ENCODE peak calls at places on chromosomes 11 and 22, in four cellular contexts. X is HL-60, P is GM12878, K is K562. L is an unnamed sample.

GRCh38 chr11:45724145-45724544 is 58.7 kb upstream of the CHST1 start:
- DNase-seq in X (no peak), P (no peak), K (no peak), L (no peak)

GRCh38 chr22:38312261-38312800 is 4.9 kb downstream of the CSNK1E start:
- DNase-seq in X (no peak), P (no peak), K (no peak), L (no peak)

GRCh38 chr22:43996170-43996980 is 27.7 kb upstream of the PARVB start:
- DNase-seq in X (peak; percentile 90), P (peak; percentile 30), K (no peak), L (peak; percentile 82)

GRCh38 chr11:15884131-15884530 is 472.2 kb downstream of the SOX6 start:
- DNase-seq in X (no peak), P (no peak), K (no peak), L (no peak)

GRCh38 chr11:31810779-31811647 is at the start of gene PAX6:
- DNase-seq in X (peak; percentile 90), P (peak; percentile 5), K (peak; percentile 57), L (no peak)

GRCh38 chr11:26079966-26080365 is 252.0 kb upstream of the ANO3 start:
- DNase-seq in X (no peak), P (no peak), K (no peak), L (no peak)

GRCh38 chr11:12139144-12139881 is 28.9 kb downstream of the MICAL2 start:
- DNase-seq in X (no peak), P (no peak), K (no peak), L (no peak)

GRCh38 chr11:101138245-101138930 is 8.8 kb upstream of the PGR start:
- DNase-seq in X (no peak), P (no peak), K (no peak), L (no peak)

GRCh38 chr22:43820671-43821305 is 8.7 kb upstream of the EFCAB6 start:
- DNase-seq in X (no peak), P (no peak), K (no peak), L (no peak)

GRCh38 chr11:32331098-32331497 is 104.2 kb downstream of the WT1 start:
- DNase-seq in X (no peak), P (no peak), K (no peak), L (no peak)

GRCh38 chr11:112062923-112063322 is 10.9 kb downstream of the PIH1D2 start:
- DNase-seq in X (no peak), P (no peak), K (no peak), L (no peak)

GRCh38 chr22:50691521-50691920 is 18.9 kb downstream of the SHANK3 start:
- DNase-seq in X (peak; percentile 62), P (peak; percentile 13), K (peak; percentile 25), L (no peak)

GRCh38 chr22:30783021-30783420 is 88.3 kb downstream of the OSBP2 start:
- DNase-seq in X (no peak), P (no peak), K (no peak), L (no peak)

GRCh38 chr11:94948070-94948617 is 25.2 kb downstream of the CWC15 start:
- DNase-seq in X (no peak), P (no peak), K (no peak), L (no peak)

GRCh38 chr11:33801821-33802413 is 27.6 kb upstream of the FBXO3 start:
- DNase-seq in X (no peak), P (peak; percentile 5), K (no peak), L (no peak)

GRCh38 chr22:30490399-30490798 is 15.1 kb downstream of the SEC14L4 start:
- DNase-seq in X (no peak), P (no peak), K (peak; percentile 45), L (no peak)

GRCh38 chr22:43993072-43993760 is 30.9 kb upstream of the PARVB start:
- DNase-seq in X (peak; percentile 46), P (peak; percentile 5), K (peak; percentile 57), L (peak; percentile 77)

GRCh38 chr11:433111-433510 is 8.7 kb downstream of the ANO9 start:
- DNase-seq in X (no peak), P (no peak), K (no peak), L (no peak)

GRCh38 chr11:1041471-1041870 is 5.0 kb upstream of the MUC6 start:
- DNase-seq in X (no peak), P (no peak), K (no peak), L (no peak)

GRCh38 chr22:38088723-38089473 is 4.9 kb upstream of the SLC16A8 start:
- DNase-seq in X (no peak), P (no peak), K (peak; percentile 49), L (no peak)

GRCh38 chr11:93735627-93736026 is 5.7 kb downstream of the TAF1D start:
- DNase-seq in X (no peak), P (no peak), K (no peak), L (no peak)

GRCh38 chr22:43516386-43516785 is 104.6 kb downstream of the MPPED1 start:
- DNase-seq in X (no peak), P (no peak), K (no peak), L (no peak)

GRCh38 chr11:61797263-61797944 is 4.7 kb downstream of the FEN1 start:
- DNase-seq in X (peak; percentile 65), P (peak; percentile 52), K (no peak), L (no peak)

GRCh38 chr22:30955153-30955552 is 13.4 kb downstream of the MORC2 start:
- DNase-seq in X (no peak), P (no peak), K (no peak), L (no peak)

GRCh38 chr11:113177596-113178115 is 136.7 kb upstream of the TTC12 start:
- DNase-seq in X (no peak), P (no peak), K (no peak), L (no peak)

GRCh38 chr11:128379587-128380279 is 207.6 kb downstream of the ETS1 start:
- DNase-seq in X (no peak), P (no peak), K (no peak), L (no peak)

GRCh38 chr11:12164061-12165014 is 53.9 kb downstream of the MICAL2 start:
- DNase-seq in X (no peak), P (no peak), K (no peak), L (no peak)

GRCh38 chr11:14374922-14375630 is 16.1 kb upstream of the RRAS2 start:
- DNase-seq in X (no peak), P (no peak), K (no peak), L (no peak)

GRCh38 chr11:47348859-47349258 is 3.6 kb downstream of the MYBPC3 start:
- DNase-seq in X (peak; percentile 74), P (no peak), K (no peak), L (peak; percentile 53)

GRCh38 chr11:44868455-44869421 is 81.9 kb downstream of the TP53I11 start:
- DNase-seq in X (no peak), P (no peak), K (no peak), L (no peak)

DNA sequence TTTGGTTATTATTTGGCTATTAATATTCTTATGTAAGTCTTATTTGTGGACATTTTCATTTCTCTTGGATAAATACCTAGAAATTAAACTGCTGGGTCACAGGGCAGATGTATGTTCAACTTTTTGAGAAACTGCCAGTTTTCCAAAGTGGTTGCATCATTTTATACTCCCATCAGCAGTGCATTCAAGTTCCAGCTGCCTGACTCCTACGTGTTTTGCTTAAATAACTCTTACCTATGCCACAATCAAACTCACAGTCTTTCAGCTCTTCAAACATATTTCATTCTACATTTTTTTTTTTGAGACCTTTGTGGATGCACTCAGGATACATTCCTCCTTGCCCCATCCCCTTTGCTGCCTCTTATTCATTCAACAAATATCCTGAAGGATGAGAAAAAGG is 9.2 kb downstream of the TCF20 start:
- DNase-seq in X (no peak), P (no peak), K (no peak), L (no peak)
- TF ChIP-seq SPI1 in X (no peak), P (no peak), K (no peak), L (no peak)

DNA sequence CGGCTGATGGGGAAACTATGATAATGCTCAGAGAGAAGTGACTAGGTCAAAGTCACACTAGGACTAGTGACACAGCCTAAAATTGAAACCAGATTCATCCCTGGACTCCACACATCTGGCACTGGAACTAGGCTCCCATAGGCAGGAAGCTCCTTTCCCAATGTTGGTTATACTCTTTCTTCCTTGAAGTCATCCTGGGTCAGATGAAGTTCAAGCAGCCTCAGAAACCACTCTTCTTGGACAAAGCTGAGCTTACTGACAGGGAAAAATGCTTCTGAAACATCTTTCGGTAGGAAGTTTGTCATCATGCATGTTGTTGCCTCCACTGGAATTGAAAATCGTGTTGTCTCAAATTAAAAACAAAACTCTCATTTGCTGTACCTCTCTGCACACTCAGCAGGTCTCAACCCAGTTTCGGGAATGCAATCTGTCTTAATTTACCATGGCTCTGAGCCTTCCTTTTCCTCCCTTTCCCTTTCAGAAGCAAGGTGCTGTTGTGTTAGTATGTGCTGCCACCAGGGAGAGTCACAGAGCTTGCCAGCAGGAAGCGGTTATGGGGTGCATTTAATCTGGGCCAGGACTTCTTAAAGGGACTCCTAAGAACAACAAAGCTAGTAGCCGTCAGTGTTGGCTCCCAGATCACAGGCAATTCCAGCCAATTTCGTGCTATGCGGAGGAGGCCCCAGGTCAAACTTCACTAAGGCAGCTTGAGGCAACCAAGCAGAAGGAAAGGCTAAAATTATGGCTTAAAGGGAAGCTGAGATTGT is 384.8 kb downstream of the TENM4 start:
- DNase-seq in X (no peak), P (no peak), K (no peak), L (no peak)
- TF ChIP-seq SPI1 in X (no peak), P (no peak), K (no peak), L (no peak)

DNA sequence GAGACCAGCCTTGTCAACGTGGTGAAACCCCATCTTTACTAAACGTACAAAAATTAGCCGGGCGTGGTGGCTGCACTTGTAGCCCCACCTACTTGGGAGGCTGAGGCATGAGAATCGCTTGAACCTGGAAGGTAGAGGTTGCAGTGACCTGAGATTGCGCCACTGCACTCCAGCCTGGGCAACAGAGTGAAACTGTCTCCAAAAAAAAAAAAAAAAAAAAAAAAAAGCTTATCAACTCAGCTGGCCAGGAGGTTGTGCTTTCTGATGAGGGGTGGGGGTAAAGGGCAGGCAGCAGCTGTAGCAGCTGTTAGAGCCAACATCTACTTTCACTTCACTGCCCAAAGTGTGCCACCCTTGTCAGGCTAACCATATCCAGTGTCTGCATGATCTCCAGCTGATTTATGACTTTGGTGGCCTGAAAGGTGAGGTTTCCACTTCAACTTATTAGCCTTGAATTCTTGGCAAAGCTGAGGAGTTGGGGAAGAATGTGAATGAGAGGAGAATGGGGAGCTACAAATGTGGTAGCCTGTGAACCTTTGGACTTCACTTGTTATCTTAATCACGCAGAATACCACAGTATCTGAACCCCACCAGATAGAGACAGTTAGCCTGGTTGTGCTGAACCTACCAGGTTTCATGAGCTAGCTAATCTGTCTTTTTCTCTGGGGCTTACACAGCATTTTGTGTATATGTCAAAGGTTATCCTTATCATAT is 19.6 kb downstream of the RNF121 start:
- DNase-seq in X (no peak), P (no peak), K (peak; percentile 52), L (no peak)
- TF ChIP-seq SPI1 in X (no peak), P (no peak), K (no peak), L (no peak)

DNA sequence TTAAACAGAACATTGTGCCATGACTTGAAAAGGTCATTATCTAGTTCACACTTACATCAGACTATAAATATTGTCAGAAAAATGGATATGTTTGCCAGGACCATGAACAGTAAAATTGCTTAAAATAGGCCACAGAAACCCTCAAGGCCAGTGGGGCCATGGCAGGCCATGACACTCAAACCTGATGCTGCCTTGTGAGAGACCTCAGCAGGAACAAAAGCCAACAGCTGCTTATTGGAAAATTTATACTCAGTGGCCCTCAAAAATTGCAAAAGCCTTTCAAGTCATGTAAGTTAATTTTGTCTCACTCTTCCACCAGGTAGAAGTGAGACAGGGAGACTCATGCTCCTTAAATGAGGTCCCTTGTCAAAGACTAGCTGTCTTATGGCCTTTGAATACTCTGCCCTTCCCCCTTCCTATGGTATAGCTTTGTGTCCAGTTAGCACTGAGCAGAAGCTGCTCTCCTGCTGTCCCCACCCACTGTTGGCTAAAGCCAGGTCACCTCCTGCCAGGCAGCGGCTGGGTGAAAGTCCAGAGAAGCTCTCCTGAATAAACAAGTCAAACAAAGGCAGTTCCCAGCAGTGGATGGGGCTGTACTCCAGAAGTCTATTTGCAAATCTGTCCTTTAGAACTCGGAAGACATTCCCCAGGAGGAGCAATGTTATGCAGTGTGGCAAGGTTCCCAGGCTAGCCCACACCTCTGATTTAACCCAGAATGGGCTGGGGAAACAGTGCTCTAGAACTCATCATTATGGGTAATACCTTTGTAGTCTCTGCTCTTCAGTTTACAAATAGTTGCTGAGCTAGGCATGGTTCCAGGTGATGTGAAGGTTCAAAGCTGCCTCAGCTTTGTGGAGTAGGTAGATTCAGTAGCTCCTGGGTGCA is 21.4 kb downstream of the ADM start:
- DNase-seq in X (no peak), P (no peak), K (no peak), L (no peak)
- TF ChIP-seq SPI1 in X (no peak), P (no peak), K (no peak), L (no peak)